ENCODE peak calls at places on chromosomes 11 and 22, in ten cellular contexts. One of them, this sample, is unnamed.

GRCh38 chr11:520428-521178 is 13.6 kb upstream of the RNH1 start:
- DNase-seq in lower lobe of right lung: peak
- DNase-seq in activated CD4-positive, alpha-beta T cell treated with anti-CD3 and anti-CD28 coated beads, Interleukin-2, amount 10 ng/mL, durations not matched to agents 7 days and 5 days: peak
- DNase-seq in activated CD4-positive, CD25-positive, alpha-beta regulatory T cell: no peak
- DNase-seq in fibroblast of the aortic adventitia: no peak
- DNase-seq in progenitor cell of endocrine pancreas: no peak
- DNase-seq in right lobe of liver: no peak
- DNase-seq in astrocyte of the hippocampus: no peak
- DNase-seq in effector memory CD4-positive, alpha-beta T cell: no peak
- DNase-seq in activated effector memory CD4-positive, alpha-beta T cell treated with anti-CD3 and anti-CD28 coated beads, Interleukin-2, amount 50 U/mL, for 16 hours: no peak
- DNase-seq in this sample: no peak

GRCh38 chr11:66361502-66361941 is 10.0 kb downstream of the SLC29A2 start:
- DNase-seq in progenitor cell of endocrine pancreas: no peak
- DNase-seq in fibroblast of the aortic adventitia: no peak
- DNase-seq in activated CD4-positive, CD25-positive, alpha-beta regulatory T cell: no peak
- DNase-seq in right lobe of liver: peak
- DNase-seq in astrocyte of the hippocampus: no peak
- DNase-seq in activated CD4-positive, alpha-beta T cell treated with anti-CD3 and anti-CD28 coated beads, Interleukin-2, amount 10 ng/mL, durations not matched to agents 7 days and 5 days: no peak
- DNase-seq in activated effector memory CD4-positive, alpha-beta T cell treated with anti-CD3 and anti-CD28 coated beads, Interleukin-2, amount 50 U/mL, for 16 hours: no peak
- DNase-seq in lower lobe of right lung: no peak
- DNase-seq in effector memory CD4-positive, alpha-beta T cell: no peak
- DNase-seq in this sample: no peak

GRCh38 chr11:9868641-9869040 is 204.8 kb downstream of the SWAP70 start:
- DNase-seq in astrocyte of the hippocampus: no peak
- DNase-seq in activated CD4-positive, alpha-beta T cell treated with anti-CD3 and anti-CD28 coated beads, Interleukin-2, amount 10 ng/mL, durations not matched to agents 7 days and 5 days: no peak
- DNase-seq in activated effector memory CD4-positive, alpha-beta T cell treated with anti-CD3 and anti-CD28 coated beads, Interleukin-2, amount 50 U/mL, for 16 hours: no peak
- DNase-seq in fibroblast of the aortic adventitia: no peak
- DNase-seq in right lobe of liver: no peak
- DNase-seq in lower lobe of right lung: no peak
- DNase-seq in progenitor cell of endocrine pancreas: no peak
- DNase-seq in effector memory CD4-positive, alpha-beta T cell: no peak
- DNase-seq in activated CD4-positive, CD25-positive, alpha-beta regulatory T cell: no peak
- DNase-seq in this sample: no peak

GRCh38 chr11:26278354-26278753 is 53.6 kb upstream of the ANO3 start:
- DNase-seq in fibroblast of the aortic adventitia: no peak
- DNase-seq in astrocyte of the hippocampus: no peak
- DNase-seq in progenitor cell of endocrine pancreas: no peak
- DNase-seq in lower lobe of right lung: no peak
- DNase-seq in activated CD4-positive, alpha-beta T cell treated with anti-CD3 and anti-CD28 coated beads, Interleukin-2, amount 10 ng/mL, durations not matched to agents 7 days and 5 days: no peak
- DNase-seq in effector memory CD4-positive, alpha-beta T cell: no peak
- DNase-seq in activated CD4-positive, CD25-positive, alpha-beta regulatory T cell: no peak
- DNase-seq in right lobe of liver: no peak
- DNase-seq in activated effector memory CD4-positive, alpha-beta T cell treated with anti-CD3 and anti-CD28 coated beads, Interleukin-2, amount 50 U/mL, for 16 hours: no peak
- DNase-seq in this sample: no peak

GRCh38 chr11:86477495-86478155 is 102.9 kb downstream of the CCDC81 start:
- DNase-seq in progenitor cell of endocrine pancreas: no peak
- DNase-seq in right lobe of liver: no peak
- DNase-seq in effector memory CD4-positive, alpha-beta T cell: no peak
- DNase-seq in astrocyte of the hippocampus: peak
- DNase-seq in activated CD4-positive, alpha-beta T cell treated with anti-CD3 and anti-CD28 coated beads, Interleukin-2, amount 10 ng/mL, durations not matched to agents 7 days and 5 days: no peak
- DNase-seq in fibroblast of the aortic adventitia: peak
- DNase-seq in activated effector memory CD4-positive, alpha-beta T cell treated with anti-CD3 and anti-CD28 coated beads, Interleukin-2, amount 50 U/mL, for 16 hours: no peak
- DNase-seq in activated CD4-positive, CD25-positive, alpha-beta regulatory T cell: no peak
- DNase-seq in lower lobe of right lung: no peak
- DNase-seq in this sample: no peak

GRCh38 chr22:30754971-30755759 is 60.5 kb downstream of the OSBP2 start:
- DNase-seq in astrocyte of the hippocampus: peak
- DNase-seq in progenitor cell of endocrine pancreas: peak
- DNase-seq in right lobe of liver: peak
- DNase-seq in lower lobe of right lung: no peak
- DNase-seq in activated CD4-positive, CD25-positive, alpha-beta regulatory T cell: peak
- DNase-seq in activated CD4-positive, alpha-beta T cell treated with anti-CD3 and anti-CD28 coated beads, Interleukin-2, amount 10 ng/mL, durations not matched to agents 7 days and 5 days: peak
- DNase-seq in fibroblast of the aortic adventitia: peak
- DNase-seq in activated effector memory CD4-positive, alpha-beta T cell treated with anti-CD3 and anti-CD28 coated beads, Interleukin-2, amount 50 U/mL, for 16 hours: peak
- DNase-seq in effector memory CD4-positive, alpha-beta T cell: peak
- DNase-seq in this sample: no peak

GRCh38 chr11:114416441-114416928 is 16.0 kb downstream of the RBM7 start:
- DNase-seq in activated CD4-positive, alpha-beta T cell treated with anti-CD3 and anti-CD28 coated beads, Interleukin-2, amount 10 ng/mL, durations not matched to agents 7 days and 5 days: no peak
- DNase-seq in activated effector memory CD4-positive, alpha-beta T cell treated with anti-CD3 and anti-CD28 coated beads, Interleukin-2, amount 50 U/mL, for 16 hours: no peak
- DNase-seq in progenitor cell of endocrine pancreas: no peak
- DNase-seq in activated CD4-positive, CD25-positive, alpha-beta regulatory T cell: no peak
- DNase-seq in right lobe of liver: no peak
- DNase-seq in lower lobe of right lung: no peak
- DNase-seq in fibroblast of the aortic adventitia: peak
- DNase-seq in effector memory CD4-positive, alpha-beta T cell: no peak
- DNase-seq in astrocyte of the hippocampus: peak
- DNase-seq in this sample: no peak

GRCh38 chr11:102476812-102477211 is 24.2 kb upstream of the TMEM123 start:
- DNase-seq in activated CD4-positive, CD25-positive, alpha-beta regulatory T cell: no peak
- DNase-seq in fibroblast of the aortic adventitia: no peak
- DNase-seq in activated CD4-positive, alpha-beta T cell treated with anti-CD3 and anti-CD28 coated beads, Interleukin-2, amount 10 ng/mL, durations not matched to agents 7 days and 5 days: peak
- DNase-seq in effector memory CD4-positive, alpha-beta T cell: no peak
- DNase-seq in right lobe of liver: peak
- DNase-seq in lower lobe of right lung: no peak
- DNase-seq in activated effector memory CD4-positive, alpha-beta T cell treated with anti-CD3 and anti-CD28 coated beads, Interleukin-2, amount 50 U/mL, for 16 hours: no peak
- DNase-seq in astrocyte of the hippocampus: no peak
- DNase-seq in progenitor cell of endocrine pancreas: no peak
- DNase-seq in this sample: no peak

GRCh38 chr22:17475318-17476212 is 87.7 kb upstream of the SLC25A18 start:
- DNase-seq in fibroblast of the aortic adventitia: no peak
- DNase-seq in right lobe of liver: no peak
- DNase-seq in effector memory CD4-positive, alpha-beta T cell: no peak
- DNase-seq in activated effector memory CD4-positive, alpha-beta T cell treated with anti-CD3 and anti-CD28 coated beads, Interleukin-2, amount 50 U/mL, for 16 hours: no peak
- DNase-seq in lower lobe of right lung: no peak
- DNase-seq in activated CD4-positive, alpha-beta T cell treated with anti-CD3 and anti-CD28 coated beads, Interleukin-2, amount 10 ng/mL, durations not matched to agents 7 days and 5 days: no peak
- DNase-seq in progenitor cell of endocrine pancreas: no peak
- DNase-seq in astrocyte of the hippocampus: no peak
- DNase-seq in activated CD4-positive, CD25-positive, alpha-beta regulatory T cell: no peak
- DNase-seq in this sample: no peak

GRCh38 chr22:44182591-44183588 is 2.2 kb downstream of the PARVG start:
- DNase-seq in effector memory CD4-positive, alpha-beta T cell: peak
- DNase-seq in lower lobe of right lung: peak
- DNase-seq in progenitor cell of endocrine pancreas: no peak
- DNase-seq in activated effector memory CD4-positive, alpha-beta T cell treated with anti-CD3 and anti-CD28 coated beads, Interleukin-2, amount 50 U/mL, for 16 hours: peak
- DNase-seq in right lobe of liver: peak
- DNase-seq in fibroblast of the aortic adventitia: no peak
- DNase-seq in astrocyte of the hippocampus: no peak
- DNase-seq in activated CD4-positive, alpha-beta T cell treated with anti-CD3 and anti-CD28 coated beads, Interleukin-2, amount 10 ng/mL, durations not matched to agents 7 days and 5 days: peak
- DNase-seq in activated CD4-positive, CD25-positive, alpha-beta regulatory T cell: no peak
- DNase-seq in this sample: no peak

GRCh38 chr22:33090836-33091235 is 32.7 kb upstream of the SYN3 start:
- DNase-seq in fibroblast of the aortic adventitia: no peak
- DNase-seq in lower lobe of right lung: no peak
- DNase-seq in activated CD4-positive, CD25-positive, alpha-beta regulatory T cell: no peak
- DNase-seq in right lobe of liver: no peak
- DNase-seq in activated effector memory CD4-positive, alpha-beta T cell treated with anti-CD3 and anti-CD28 coated beads, Interleukin-2, amount 50 U/mL, for 16 hours: no peak
- DNase-seq in activated CD4-positive, alpha-beta T cell treated with anti-CD3 and anti-CD28 coated beads, Interleukin-2, amount 10 ng/mL, durations not matched to agents 7 days and 5 days: no peak
- DNase-seq in progenitor cell of endocrine pancreas: no peak
- DNase-seq in astrocyte of the hippocampus: no peak
- DNase-seq in effector memory CD4-positive, alpha-beta T cell: no peak
- DNase-seq in this sample: no peak

GRCh38 chr11:119421941-119422504 is 949 bp downstream of the THY1 start:
- DNase-seq in astrocyte of the hippocampus: peak
- DNase-seq in right lobe of liver: no peak
- DNase-seq in lower lobe of right lung: no peak
- DNase-seq in effector memory CD4-positive, alpha-beta T cell: no peak
- DNase-seq in activated CD4-positive, CD25-positive, alpha-beta regulatory T cell: no peak
- DNase-seq in fibroblast of the aortic adventitia: peak
- DNase-seq in activated CD4-positive, alpha-beta T cell treated with anti-CD3 and anti-CD28 coated beads, Interleukin-2, amount 10 ng/mL, durations not matched to agents 7 days and 5 days: no peak
- DNase-seq in progenitor cell of endocrine pancreas: peak
- DNase-seq in activated effector memory CD4-positive, alpha-beta T cell treated with anti-CD3 and anti-CD28 coated beads, Interleukin-2, amount 50 U/mL, for 16 hours: no peak
- DNase-seq in this sample: no peak

GRCh38 chr11:26134481-26135355 is 197.2 kb upstream of the ANO3 start:
- DNase-seq in activated CD4-positive, alpha-beta T cell treated with anti-CD3 and anti-CD28 coated beads, Interleukin-2, amount 10 ng/mL, durations not matched to agents 7 days and 5 days: no peak
- DNase-seq in astrocyte of the hippocampus: peak
- DNase-seq in activated CD4-positive, CD25-positive, alpha-beta regulatory T cell: no peak
- DNase-seq in progenitor cell of endocrine pancreas: no peak
- DNase-seq in lower lobe of right lung: no peak
- DNase-seq in right lobe of liver: no peak
- DNase-seq in fibroblast of the aortic adventitia: peak
- DNase-seq in effector memory CD4-positive, alpha-beta T cell: no peak
- DNase-seq in activated effector memory CD4-positive, alpha-beta T cell treated with anti-CD3 and anti-CD28 coated beads, Interleukin-2, amount 50 U/mL, for 16 hours: no peak
- DNase-seq in this sample: no peak

GRCh38 chr11:133797542-133797941 is 47.8 kb downstream of the SPATA19 start:
- DNase-seq in effector memory CD4-positive, alpha-beta T cell: no peak
- DNase-seq in activated effector memory CD4-positive, alpha-beta T cell treated with anti-CD3 and anti-CD28 coated beads, Interleukin-2, amount 50 U/mL, for 16 hours: no peak
- DNase-seq in activated CD4-positive, alpha-beta T cell treated with anti-CD3 and anti-CD28 coated beads, Interleukin-2, amount 10 ng/mL, durations not matched to agents 7 days and 5 days: no peak
- DNase-seq in progenitor cell of endocrine pancreas: no peak
- DNase-seq in astrocyte of the hippocampus: no peak
- DNase-seq in right lobe of liver: no peak
- DNase-seq in lower lobe of right lung: no peak
- DNase-seq in activated CD4-positive, CD25-positive, alpha-beta regulatory T cell: no peak
- DNase-seq in fibroblast of the aortic adventitia: no peak
- DNase-seq in this sample: no peak

GRCh38 chr22:39714321-39714720 is 143.8 kb downstream of the CACNA1I start:
- DNase-seq in activated CD4-positive, alpha-beta T cell treated with anti-CD3 and anti-CD28 coated beads, Interleukin-2, amount 10 ng/mL, durations not matched to agents 7 days and 5 days: no peak
- DNase-seq in lower lobe of right lung: peak
- DNase-seq in activated effector memory CD4-positive, alpha-beta T cell treated with anti-CD3 and anti-CD28 coated beads, Interleukin-2, amount 50 U/mL, for 16 hours: no peak
- DNase-seq in fibroblast of the aortic adventitia: no peak
- DNase-seq in right lobe of liver: no peak
- DNase-seq in progenitor cell of endocrine pancreas: no peak
- DNase-seq in effector memory CD4-positive, alpha-beta T cell: no peak
- DNase-seq in astrocyte of the hippocampus: no peak
- DNase-seq in activated CD4-positive, CD25-positive, alpha-beta regulatory T cell: no peak
- DNase-seq in this sample: no peak

GRCh38 chr11:118604566-118604965 is 2.8 kb upstream of the PHLDB1 start:
- DNase-seq in effector memory CD4-positive, alpha-beta T cell: no peak
- DNase-seq in fibroblast of the aortic adventitia: peak
- DNase-seq in astrocyte of the hippocampus: no peak
- DNase-seq in activated CD4-positive, alpha-beta T cell treated with anti-CD3 and anti-CD28 coated beads, Interleukin-2, amount 10 ng/mL, durations not matched to agents 7 days and 5 days: no peak
- DNase-seq in lower lobe of right lung: no peak
- DNase-seq in activated CD4-positive, CD25-positive, alpha-beta regulatory T cell: no peak
- DNase-seq in activated effector memory CD4-positive, alpha-beta T cell treated with anti-CD3 and anti-CD28 coated beads, Interleukin-2, amount 50 U/mL, for 16 hours: no peak
- DNase-seq in progenitor cell of endocrine pancreas: no peak
- DNase-seq in right lobe of liver: no peak
- DNase-seq in this sample: no peak

GRCh38 chr11:36389811-36390210 is 93.7 kb downstream of the PRR5L start:
- DNase-seq in activated CD4-positive, alpha-beta T cell treated with anti-CD3 and anti-CD28 coated beads, Interleukin-2, amount 10 ng/mL, durations not matched to agents 7 days and 5 days: no peak
- DNase-seq in right lobe of liver: peak
- DNase-seq in activated effector memory CD4-positive, alpha-beta T cell treated with anti-CD3 and anti-CD28 coated beads, Interleukin-2, amount 50 U/mL, for 16 hours: no peak
- DNase-seq in astrocyte of the hippocampus: no peak
- DNase-seq in fibroblast of the aortic adventitia: no peak
- DNase-seq in progenitor cell of endocrine pancreas: no peak
- DNase-seq in effector memory CD4-positive, alpha-beta T cell: no peak
- DNase-seq in activated CD4-positive, CD25-positive, alpha-beta regulatory T cell: no peak
- DNase-seq in lower lobe of right lung: no peak
- DNase-seq in this sample: no peak

GRCh38 chr11:116109228-116109627 is 605.0 kb upstream of the CADM1 start:
- DNase-seq in activated CD4-positive, CD25-positive, alpha-beta regulatory T cell: no peak
- DNase-seq in fibroblast of the aortic adventitia: no peak
- DNase-seq in activated CD4-positive, alpha-beta T cell treated with anti-CD3 and anti-CD28 coated beads, Interleukin-2, amount 10 ng/mL, durations not matched to agents 7 days and 5 days: no peak
- DNase-seq in effector memory CD4-positive, alpha-beta T cell: no peak
- DNase-seq in progenitor cell of endocrine pancreas: no peak
- DNase-seq in astrocyte of the hippocampus: peak
- DNase-seq in lower lobe of right lung: no peak
- DNase-seq in right lobe of liver: no peak
- DNase-seq in activated effector memory CD4-positive, alpha-beta T cell treated with anti-CD3 and anti-CD28 coated beads, Interleukin-2, amount 50 U/mL, for 16 hours: no peak
- DNase-seq in this sample: no peak

GRCh38 chr11:129278586-129279319 is 86.6 kb upstream of the ARHGAP32 start:
- DNase-seq in right lobe of liver: peak
- DNase-seq in progenitor cell of endocrine pancreas: peak
- DNase-seq in activated CD4-positive, CD25-positive, alpha-beta regulatory T cell: no peak
- DNase-seq in lower lobe of right lung: peak
- DNase-seq in fibroblast of the aortic adventitia: no peak
- DNase-seq in activated CD4-positive, alpha-beta T cell treated with anti-CD3 and anti-CD28 coated beads, Interleukin-2, amount 10 ng/mL, durations not matched to agents 7 days and 5 days: no peak
- DNase-seq in astrocyte of the hippocampus: peak
- DNase-seq in activated effector memory CD4-positive, alpha-beta T cell treated with anti-CD3 and anti-CD28 coated beads, Interleukin-2, amount 50 U/mL, for 16 hours: peak
- DNase-seq in effector memory CD4-positive, alpha-beta T cell: no peak
- DNase-seq in this sample: no peak

This sample was measured in activated gamma-delta T cell.